ENCODE peak calls at places on chromosomes 16 and 17, in four cellular contexts. J is BJ, F is GM06990, U is left lung. N is an unnamed sample.
A peak's percentile ranks its signal among the peaks of the same experiment; 100 is the strongest.

GRCh38 chr17:59840329-59840907 is 52.3 kb downstream of the TUBD1 start:
- DNase-seq in U (no peak), F (no peak), J (no peak), N (no peak)

GRCh38 chr17:79838541-79839274 is 532 bp downstream of the CBX4 start:
- DNase-seq in U (peak; percentile 88), F (peak; percentile 75), J (no peak), N (no peak)

GRCh38 chr16:87436225-87437172 is 44.4 kb downstream of the MAP1LC3B start:
- DNase-seq in F (no peak), U (no peak), J (no peak), N (no peak)

GRCh38 chr17:7717756-7718350 is 309 bp downstream of the DNAH2 start:
- DNase-seq in J (no peak), F (no peak), U (no peak), N (no peak)

GRCh38 chr16:8088820-8089338 is 501.4 kb downstream of the TMEM114 start:
- DNase-seq in U (no peak), F (no peak), J (no peak), N (no peak)

GRCh38 chr17:64130559-64131001 is 636 bp upstream of the ERN1 start:
- DNase-seq in J (no peak), F (no peak), U (no peak), N (peak; percentile 79)

GRCh38 chr16:14329727-14330363 is 258.7 kb downstream of the MRTFB start:
- DNase-seq in U (no peak), F (no peak), J (no peak), N (no peak)

GRCh38 chr17:1153795-1154546 is 25.8 kb downstream of the ABR start:
- DNase-seq in F (no peak), J (no peak), U (no peak), N (no peak)

GRCh38 chr16:46803373-46803772 is 27.6 kb downstream of the C16orf87 start:
- DNase-seq in U (no peak), F (no peak), J (no peak), N (no peak)

GRCh38 chr17:79400989-79401703 is 209.7 kb downstream of the RBFOX3 start:
- DNase-seq in F (peak; percentile 73), U (peak; percentile 92), J (no peak), N (peak; percentile 80)

GRCh38 chr17:62693616-62694415 is 66.3 kb downstream of the MRC2 start:
- DNase-seq in J (no peak), U (no peak), F (no peak), N (no peak)

GRCh38 chr17:45834471-45835396 is 9.9 kb upstream of the SPPL2C start:
- DNase-seq in J (no peak), F (no peak), U (peak; percentile 67), N (no peak)

GRCh38 chr17:38914741-38915638 is 10.4 kb upstream of the LASP1NB start:
- DNase-seq in F (no peak), J (no peak), U (no peak), N (peak; percentile 56)

GRCh38 chr17:31373150-31374082 is 18.1 kb upstream of the RAB11FIP4 start:
- DNase-seq in U (no peak), F (no peak), J (peak; percentile 17), N (no peak)

GRCh38 chr17:79026345-79027273 is 2.6 kb downstream of the C1QTNF1 start:
- DNase-seq in U (no peak), F (no peak), J (no peak), N (no peak)

GRCh38 chr17:46772013-46772878 is 46.2 kb downstream of the WNT3 start:
- DNase-seq in F (no peak), J (no peak), U (peak; percentile 83), N (no peak)

GRCh38 chr16:85860413-85861094 is 38.4 kb upstream of the IRF8 start:
- DNase-seq in U (no peak), J (no peak), F (no peak), N (no peak)

GRCh38 chr17:78337244-78338109 is 22.4 kb downstream of the SOCS3 start:
- DNase-seq in F (peak; percentile 78), U (peak; percentile 83), J (no peak), N (no peak)

GRCh38 chr16:4505356-4506153 is 29.4 kb downstream of the HMOX2 start:
- DNase-seq in J (no peak), F (peak; percentile 76), U (no peak), N (no peak)

DNA sequence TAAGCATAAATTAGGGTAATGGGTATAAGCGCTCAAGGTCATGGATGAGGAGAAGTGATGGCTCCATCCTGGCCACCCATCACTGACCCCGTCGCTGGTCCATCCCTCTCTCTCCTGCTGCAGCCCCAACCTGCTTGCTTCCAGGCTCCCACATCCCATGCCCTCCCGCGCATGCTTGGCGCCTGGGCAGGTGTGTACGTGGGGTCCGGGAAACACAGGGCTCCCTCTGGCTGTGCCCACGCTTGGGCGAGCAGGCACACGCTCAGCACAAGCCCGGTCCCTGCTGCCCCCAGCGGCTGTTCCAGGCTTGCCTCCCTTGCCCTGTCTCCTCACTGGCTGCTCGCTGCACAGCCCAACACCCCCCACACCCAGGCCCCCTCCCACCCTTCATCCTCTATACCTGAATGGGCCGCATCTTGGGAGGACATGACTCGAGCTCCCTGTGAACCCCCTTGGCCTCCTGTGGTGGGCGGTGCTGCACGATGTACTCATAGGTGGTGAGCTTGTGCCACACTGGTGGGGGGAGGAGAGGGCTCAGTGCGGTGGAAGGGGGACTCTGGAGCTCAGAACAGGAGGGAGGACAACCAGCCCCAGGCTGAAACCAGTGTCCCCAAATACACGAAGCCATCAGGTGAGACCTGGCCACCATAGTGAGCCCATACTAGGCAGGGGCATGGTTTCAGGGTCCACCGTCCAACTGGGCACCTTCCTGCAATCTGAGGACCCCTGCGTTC is 4.7 kb upstream of the TPPP3 start:
- DNase-seq in J (no peak), U (no peak), F (no peak), N (no peak)
- TF ChIP-seq CTCF in J (no peak), U (no peak), F (peak; percentile 40), N (no peak)

DNA sequence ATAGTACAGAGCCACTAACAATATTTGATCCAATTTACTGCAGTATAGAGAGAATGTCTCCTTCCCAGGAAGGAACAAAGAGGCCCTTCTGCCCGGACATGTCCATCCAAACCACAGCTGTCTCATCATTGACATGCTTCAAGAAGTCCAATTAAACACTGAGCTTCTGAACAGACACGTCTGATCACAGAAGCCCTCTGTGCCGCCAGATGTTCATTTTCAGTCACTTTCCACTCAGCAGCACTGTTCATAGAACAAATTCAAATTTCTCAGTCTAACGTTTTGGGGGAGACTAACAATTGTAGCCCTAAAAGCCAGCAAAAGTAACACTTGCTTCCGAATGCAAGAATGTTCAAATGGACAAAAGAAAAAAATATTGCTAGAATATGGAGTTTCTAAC is 15.3 kb downstream of the ZC3H7A start:
- DNase-seq in U (no peak), J (no peak), F (peak; percentile 50), N (no peak)
- H3K36me3 ChIP-seq in U (peaks cover 45% of the 10 kb centered on the region), J (peaks cover 3% of the 10 kb centered on the region), F (peaks cover 4% of the 10 kb centered on the region), N (peaks cover 24% of the 10 kb centered on the region)

GRCh38 chr17:61393904-61394629 is 5.6 kb upstream of the TBX2 start:
- DNase-seq in F (no peak), J (no peak), U (peak; percentile 67), N (no peak)
- TF ChIP-seq CTCF in F (no peak), J (no peak), U (no peak), N (no peak)

GRCh38 chr17:43524945-43525575 is 21.1 kb downstream of the ETV4 start:
- DNase-seq in U (no peak), J (no peak), F (no peak), N (no peak)
- H3K36me3 ChIP-seq in U (peaks cover 87% of the 10 kb centered on the region), J (peaks cover 33% of the 10 kb centered on the region), F (peaks cover 39% of the 10 kb centered on the region), N (peaks cover 73% of the 10 kb centered on the region)

GRCh38 chr17:40340880-40341807 is 23.4 kb downstream of the GJD3 start:
- DNase-seq in U (peak; percentile 99), F (peak; percentile 88), J (no peak), N (peak; percentile 98)
- TF ChIP-seq CTCF in U (no peak), F (peak; percentile 33), J (peak; percentile 31), N (no peak)

GRCh38 chr17:37827905-37828304 is 83.0 kb upstream of the HNF1B start:
- DNase-seq in J (no peak), F (no peak), U (no peak), N (no peak)

GRCh38 chr17:37825851-37826250 is 81.0 kb upstream of the HNF1B start:
- DNase-seq in U (no peak), F (no peak), J (no peak), N (no peak)

GRCh38 chr17:37828313-37829124 is 83.7 kb upstream of the HNF1B start:
- DNase-seq in U (no peak), F (no peak), J (no peak), N (no peak)

GRCh38 chr17:37824534-37825485 is 80.0 kb upstream of the HNF1B start:
- DNase-seq in U (no peak), F (no peak), J (peak; percentile 47), N (no peak)

DNA sequence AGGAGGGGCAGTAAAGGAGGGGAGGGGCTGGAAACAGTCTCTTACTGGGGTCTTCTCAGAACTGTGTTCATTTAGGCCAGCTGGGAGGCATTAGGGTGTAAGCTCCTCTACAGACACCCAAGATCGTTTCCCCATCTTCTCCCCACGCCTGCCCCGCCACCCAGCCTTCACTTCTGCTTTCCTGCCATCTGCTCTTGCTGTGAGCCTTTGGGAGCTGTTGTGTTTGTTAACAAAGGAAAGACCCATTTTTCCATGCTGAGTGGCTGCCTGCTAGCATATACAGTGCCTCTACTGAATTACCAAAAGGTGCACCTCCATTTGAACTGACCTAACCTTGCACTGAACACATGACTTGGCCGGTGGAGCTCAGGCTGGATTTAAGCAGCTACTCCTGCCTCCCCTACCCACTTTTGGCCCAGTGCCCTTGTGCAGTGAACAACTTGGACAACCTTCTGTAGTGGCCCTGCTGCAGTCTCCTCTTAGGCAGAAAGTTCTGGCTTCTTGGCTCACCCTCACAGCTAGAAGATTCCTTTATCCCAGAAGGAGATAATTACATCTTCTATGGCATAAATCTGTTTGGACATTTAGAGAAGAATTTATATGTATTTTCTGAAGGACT is 81.7 kb upstream of the HNF1B start:
- DNase-seq in F (peak; percentile 49), J (no peak), U (no peak), N (no peak)
- H3K36me3 ChIP-seq in F (no peaks in the 10 kb centered on the region), J (no peaks in the 10 kb centered on the region), U (no peaks in the 10 kb centered on the region), N (no peaks in the 10 kb centered on the region)

GRCh38 chr16:22671301-22672076 is 142.5 kb upstream of the HS3ST2 start:
- DNase-seq in F (no peak), U (no peak), J (no peak), N (no peak)
- TF ChIP-seq CTCF in F (no peak), U (no peak), J (no peak), N (no peak)

DNA sequence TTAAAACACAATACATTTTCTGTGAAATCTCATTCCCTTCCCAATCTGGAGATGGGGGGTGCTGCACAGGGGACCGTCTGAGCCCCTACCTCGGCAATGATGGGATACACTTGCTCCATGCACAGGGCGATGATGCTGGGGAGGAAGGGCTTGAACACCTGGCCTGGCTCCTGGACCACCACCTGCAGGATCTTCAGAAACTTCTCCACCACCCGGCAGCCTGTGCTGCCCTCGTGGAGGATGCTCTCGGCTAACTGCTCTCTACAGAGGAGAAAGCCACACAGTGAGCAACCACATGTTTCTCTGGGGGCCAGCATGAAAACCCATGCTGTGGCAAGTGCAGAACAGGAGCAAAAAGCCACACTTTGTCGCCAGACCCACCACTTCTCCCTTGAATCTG is 42.4 kb upstream of the GSG1L start:
- DNase-seq in F (no peak), J (no peak), U (peak; percentile 17), N (no peak)
- H3K36me3 ChIP-seq in F (peaks cover 59% of the 10 kb centered on the region), J (peaks cover 45% of the 10 kb centered on the region), U (peaks cover 98% of the 10 kb centered on the region), N (peaks cover 91% of the 10 kb centered on the region)

N was measured in ascending aorta.